ENCODE peak calls at places on chromosomes 13 and 19, in eight cellular contexts. D is fibroblast of the aortic adventitia; R is transverse colon; N is mucosa of descending colon; V is B cell; Q is MM.1S; Y is CD4-positive, alpha-beta T cell; G is gastrocnemius medialis. P is an unnamed sample.
A peak's percentile ranks its signal among the peaks of the same experiment; 100 is the strongest.

GRCh38 chr19:35715355-35715809 is 2.4 kb upstream of the KMT2B start:
- DNase-seq in D (no peak), R (no peak), N (no peak), V (no peak), Q (no peak), Y (no peak), G (no peak), P (no peak)

GRCh38 chr13:88824218-88824617 is 1153.0 kb downstream of the SLITRK5 start:
- DNase-seq in D (no peak), R (no peak), N (no peak), V (no peak), Q (no peak), Y (no peak), G (no peak), P (no peak)

GRCh38 chr13:96996097-96996496 is 1.8 kb upstream of the OXGR1 start:
- DNase-seq in D (no peak), R (no peak), N (no peak), V (no peak), Q (no peak), Y (no peak), G (no peak), P (no peak)

GRCh38 chr19:54473071-54473941 is at the start of gene CDC42EP5:
- DNase-seq in D (peak; percentile 89), R (peak; percentile 86), N (peak; percentile 88), V (no peak), Q (no peak), Y (no peak), G (peak; percentile 39), P (peak; percentile 51)

GRCh38 chr19:6753178-6754031 is 13.8 kb downstream of the SH2D3A start:
- DNase-seq in D (peak; percentile 54), R (peak; percentile 95), N (peak; percentile 93), V (peak; percentile 89), Q (no peak), Y (peak; percentile 69), G (peak; percentile 87), P (peak; percentile 82)

GRCh38 chr13:113491982-113492381 is 1.5 kb upstream of the DCUN1D2 start:
- DNase-seq in D (no peak), R (no peak), N (no peak), V (no peak), Q (no peak), Y (no peak), G (no peak), P (no peak)

GRCh38 chr13:40236566-40237168 is 429.8 kb downstream of the FOXO1 start:
- DNase-seq in D (peak; percentile 80), R (no peak), N (no peak), V (no peak), Q (no peak), Y (no peak), G (peak; percentile 95), P (peak; percentile 57)

GRCh38 chr19:18493440-18494266 is 28.2 kb downstream of the ELL start:
- DNase-seq in D (no peak), R (no peak), N (no peak), V (no peak), Q (no peak), Y (no peak), G (no peak), P (no peak)

GRCh38 chr13:91399189-91400093 is 1.0 kb downstream of the GPC5 start:
- DNase-seq in D (no peak), R (no peak), N (no peak), V (peak; percentile 34), Q (no peak), Y (no peak), G (no peak), P (no peak)

GRCh38 chr13:113366031-113366588 is 2.2 kb upstream of the GRTP1 start:
- DNase-seq in D (no peak), R (no peak), N (no peak), V (no peak), Q (no peak), Y (no peak), G (no peak), P (peak; percentile 4)

GRCh38 chr19:6057651-6058365 is 52.5 kb downstream of the RFX2 start:
- DNase-seq in D (no peak), R (no peak), N (no peak), V (no peak), Q (no peak), Y (no peak), G (no peak), P (no peak)

GRCh38 chr19:1991516-1991915 is 24.0 kb downstream of the BTBD2 start:
- DNase-seq in D (no peak), R (no peak), N (no peak), V (no peak), Q (no peak), Y (no peak), G (no peak), P (no peak)

GRCh38 chr19:1987197-1988187 is 28.0 kb downstream of the BTBD2 start:
- DNase-seq in D (no peak), R (no peak), N (no peak), V (no peak), Q (no peak), Y (no peak), G (no peak), P (no peak)

GRCh38 chr19:1991018-1991390 is 24.5 kb downstream of the BTBD2 start:
- DNase-seq in D (no peak), R (no peak), N (no peak), V (no peak), Q (no peak), Y (no peak), G (no peak), P (no peak)

GRCh38 chr19:1990230-1991017 is 25.1 kb downstream of the BTBD2 start:
- DNase-seq in D (no peak), R (no peak), N (no peak), V (no peak), Q (no peak), Y (no peak), G (no peak), P (no peak)

GRCh38 chr19:1989513-1990229 is 25.8 kb downstream of the BTBD2 start:
- DNase-seq in D (no peak), R (no peak), N (no peak), V (no peak), Q (no peak), Y (no peak), G (no peak), P (no peak)
- TF ChIP-seq CTCF in D (no peak), R (no peak), N (no peak), V (no peak), Q (no peak), Y (no peak), G (no peak), P (no peak)

DNA sequence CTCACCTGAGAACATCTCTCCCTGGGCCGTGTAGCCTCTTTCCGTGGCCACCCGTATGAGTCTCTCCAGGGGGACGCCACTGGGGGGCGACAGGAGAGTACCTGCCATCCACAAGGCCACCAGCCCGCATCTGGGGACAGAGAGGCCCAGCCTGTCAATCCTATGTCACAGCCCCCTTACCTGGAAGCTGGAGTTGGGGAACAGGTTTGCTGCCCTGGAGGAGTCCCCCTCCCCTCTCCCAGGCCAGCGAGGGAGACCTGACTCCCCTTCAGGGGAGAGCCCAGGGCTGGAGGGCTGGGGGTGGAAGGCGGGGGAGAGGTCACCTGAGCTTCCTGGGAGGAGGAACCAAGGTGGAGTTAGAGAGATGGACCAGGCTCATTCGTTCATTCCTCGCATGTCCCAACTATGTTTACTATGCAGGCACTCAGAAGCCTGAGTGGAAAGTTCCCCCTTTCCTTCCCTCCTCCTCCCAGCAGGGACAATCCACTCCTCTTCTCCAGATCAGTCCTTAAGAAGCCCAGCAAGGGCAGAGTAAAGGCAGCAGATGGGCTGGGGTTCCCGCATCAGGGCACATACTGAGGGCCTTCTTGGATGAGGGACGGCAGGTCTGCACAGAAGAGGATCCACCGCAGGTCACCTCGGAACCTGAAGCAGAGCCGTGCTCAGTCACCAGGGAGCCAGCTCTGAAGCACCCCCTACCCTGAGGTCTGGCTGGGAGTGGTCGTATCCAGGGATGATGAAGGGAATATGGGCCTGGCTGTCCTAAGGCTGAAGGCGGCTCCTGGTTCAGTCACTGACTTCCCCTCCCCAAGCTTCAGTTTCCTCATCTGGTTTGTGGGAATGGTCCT is 5.5 kb downstream of the ACTMAP start:
- DNase-seq in D (no peak), R (no peak), N (no peak), V (peak; percentile 27), Q (no peak), Y (no peak), G (no peak), P (no peak)
- TF ChIP-seq CTCF in D (no peak), R (no peak), N (no peak), V (no peak), Q (no peak), Y (no peak), G (no peak), P (no peak)

GRCh38 chr19:10228393-10228792 is 2.7 kb downstream of the S1PR2 start:
- DNase-seq in D (no peak), R (no peak), N (no peak), V (peak; percentile 29), Q (no peak), Y (no peak), G (no peak), P (no peak)

GRCh38 chr19:10228925-10229324 is 2.2 kb downstream of the S1PR2 start:
- DNase-seq in D (peak; percentile 60), R (no peak), N (peak; percentile 39), V (peak; percentile 67), Q (peak; percentile 48), Y (peak; percentile 25), G (no peak), P (peak; percentile 53)

GRCh38 chr19:10226021-10226375 is 5.1 kb downstream of the S1PR2 start:
- DNase-seq in D (no peak), R (no peak), N (peak; percentile 18), V (no peak), Q (no peak), Y (no peak), G (no peak), P (no peak)

GRCh38 chr19:10226376-10227214 is 4.5 kb downstream of the S1PR2 start:
- DNase-seq in D (peak; percentile 100), R (peak; percentile 58), N (peak; percentile 42), V (no peak), Q (no peak), Y (no peak), G (peak; percentile 70), P (no peak)

DNA sequence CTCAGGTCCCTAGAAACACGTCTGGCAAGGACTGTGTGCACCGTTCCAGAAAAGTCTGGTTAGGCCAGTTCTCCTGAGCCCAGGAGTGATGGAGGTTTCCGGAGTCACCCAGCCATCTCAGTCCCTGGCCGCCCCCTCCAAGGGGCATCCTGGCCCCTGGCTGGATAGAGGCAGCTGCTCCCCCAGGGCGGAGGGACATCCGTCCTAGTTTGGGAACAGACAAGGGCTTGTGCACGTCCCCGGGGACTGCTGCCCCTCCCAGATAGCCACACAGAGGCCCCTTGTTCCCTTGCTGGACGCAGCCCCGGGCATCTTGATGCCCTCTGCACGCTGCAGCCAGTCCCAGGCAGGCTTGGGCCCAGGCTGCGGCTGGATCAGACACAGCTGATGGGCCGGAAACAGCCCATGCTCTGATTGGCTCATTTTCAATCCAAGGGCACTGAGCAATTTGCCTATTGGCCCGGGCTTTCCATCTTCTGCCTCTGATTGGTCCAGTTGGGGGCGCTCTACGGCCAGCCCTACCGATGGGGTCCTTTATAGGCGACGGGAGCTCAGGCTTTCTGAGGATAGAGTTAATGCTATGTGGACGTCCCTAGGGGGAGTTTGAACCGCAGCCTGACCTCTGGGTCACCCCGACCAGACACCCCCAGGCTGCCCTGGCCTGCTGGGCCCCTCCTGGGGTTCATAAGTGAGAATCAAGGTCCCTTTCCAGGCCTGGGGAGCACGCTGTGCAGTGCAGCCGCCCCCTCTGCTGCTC is 3.7 kb downstream of the S1PR2 start:
- DNase-seq in D (peak; percentile 55), R (no peak), N (no peak), V (no peak), Q (no peak), Y (no peak), G (peak; percentile 49), P (no peak)
- TF ChIP-seq CTCF in D (peak; percentile 4), R (no peak), N (no peak), V (no peak), Q (no peak), Y (no peak), G (no peak), P (no peak)

GRCh38 chr13:47588676-47589075 is 412.4 kb downstream of the SUCLA2 start:
- DNase-seq in D (no peak), R (no peak), N (no peak), V (no peak), Q (no peak), Y (no peak), G (no peak), P (no peak)
- TF ChIP-seq CTCF in D (no peak), R (no peak), N (no peak), V (no peak), Q (peak; percentile 24), Y (no peak), G (peak; percentile 26), P (no peak)